ENCODE peak calls at places on chromosomes 7 and 10, in seven cellular contexts. Z is NCI-H2081; M is CD4-positive, alpha-beta T cell; O is heart right ventricle; L is GM19239; A is ureter; H is CD8-positive, alpha-beta T cell. B is an unnamed sample.

GRCh38 chr7:128094111-128094570 is 62.9 kb upstream of the LRRC4 start:
- DNase-seq in Z (no peak), M (no peak), O (peak), L (no peak), A (no peak), H (no peak), B (no peak)

GRCh38 chr7:143936087-143937009 is 1.3 kb downstream of the OR2F2 start:
- DNase-seq in Z (no peak), M (no peak), O (no peak), L (no peak), A (no peak), H (no peak), B (no peak)

GRCh38 chr7:39022796-39023195 is 45.1 kb downstream of the POU6F2 start:
- DNase-seq in Z (no peak), M (no peak), O (no peak), L (no peak), A (no peak), H (no peak), B (no peak)

GRCh38 chr10:7388602-7389001 is 22.2 kb downstream of the SFMBT2 start:
- DNase-seq in Z (no peak), M (no peak), O (no peak), L (no peak), A (no peak), H (peak), B (no peak)

GRCh38 chr7:22561895-22562593 is 62.1 kb upstream of the STEAP1B start:
- DNase-seq in Z (no peak), M (no peak), O (no peak), L (no peak), A (no peak), H (no peak), B (peak)

GRCh38 chr10:77681839-77682238 is 44.2 kb upstream of the KCNMA1 start:
- DNase-seq in Z (no peak), M (no peak), O (no peak), L (no peak), A (no peak), H (no peak), B (no peak)

GRCh38 chr10:88386878-88387773 is 196.0 kb downstream of the RNLS start:
- DNase-seq in Z (peak), M (no peak), O (peak), L (peak), A (peak), H (no peak), B (no peak)

GRCh38 chr7:74429153-74429747 is 24.5 kb upstream of the GTF2IRD1 start:
- DNase-seq in Z (no peak), M (no peak), O (no peak), L (no peak), A (no peak), H (no peak), B (peak)

GRCh38 chr7:22665816-22666375 is 61.1 kb upstream of the IL6 start:
- DNase-seq in Z (no peak), M (no peak), O (no peak), L (no peak), A (no peak), H (no peak), B (no peak)

GRCh38 chr7:99938296-99938695 is 8.9 kb upstream of the GJC3 start:
- DNase-seq in Z (no peak), M (no peak), O (no peak), L (no peak), A (no peak), H (no peak), B (no peak)

B was measured in ELF-1.